ENCODE peak calls at places on chromosomes 6 and 20, in four cellular contexts. V is ovary, T is mesendoderm, Y is colonic mucosa. X is an unnamed sample.
A peak's percentile ranks its signal among the peaks of the same experiment; 100 is the strongest.

GRCh38 chr6:153131037-153131981 is at the start of gene RGS17:
- DNase-seq in V (peak; percentile 75), T (peak; percentile 87), Y (peak; percentile 34), X (peak; percentile 81)

GRCh38 chr6:41199427-41200246 is 1.3 kb downstream of the TREML2 start:
- DNase-seq in V (no peak), T (no peak), Y (no peak), X (no peak)

GRCh38 chr6:169205176-169206160 is 48.2 kb downstream of the THBS2 start:
- DNase-seq in V (peak; percentile 60), T (no peak), Y (no peak), X (no peak)

GRCh38 chr6:157172088-157172768 is 151.1 kb downstream of the TMEM242 start:
- DNase-seq in V (no peak), T (no peak), Y (no peak), X (no peak)

GRCh38 chr20:11180186-11180585 is 506.4 kb upstream of the JAG1 start:
- DNase-seq in V (no peak), T (no peak), Y (no peak), X (no peak)

GRCh38 chr20:60446273-60447111 is 488.3 kb downstream of the CDH26 start:
- DNase-seq in V (no peak), T (no peak), Y (no peak), X (no peak)

GRCh38 chr6:113094781-113095180 is 747.7 kb downstream of the RFPL4B start:
- DNase-seq in V (no peak), T (no peak), Y (no peak), X (peak; percentile 85)

GRCh38 chr6:151681426-151682059 is 125.9 kb upstream of the ESR1 start:
- DNase-seq in V (peak; percentile 44), T (no peak), Y (no peak), X (peak; percentile 26)

GRCh38 chr6:7542878-7543394 is 1.5 kb downstream of the DSP start:
- DNase-seq in V (peak; percentile 31), T (peak; percentile 90), Y (peak; percentile 89), X (peak; percentile 57)

GRCh38 chr20:63052571-63053429 is 46.0 kb upstream of the BHLHE23 start:
- DNase-seq in V (no peak), T (no peak), Y (no peak), X (no peak)

GRCh38 chr6:105949939-105950582 is 136.1 kb upstream of the PRDM1 start:
- DNase-seq in V (no peak), T (peak; percentile 81), Y (no peak), X (peak; percentile 15)

GRCh38 chr6:139230421-139230840 is 61.4 kb downstream of the TXLNB start:
- DNase-seq in V (no peak), T (peak; percentile 67), Y (no peak), X (peak; percentile 70)

GRCh38 chr6:38955876-38956275 is 92.7 kb upstream of the GLP1R start:
- DNase-seq in V (no peak), T (no peak), Y (no peak), X (no peak)

GRCh38 chr6:135347887-135348286 is 149.7 kb downstream of the AHI1 start:
- DNase-seq in V (no peak), T (peak; percentile 52), Y (no peak), X (no peak)

GRCh38 chr6:82957171-82957894 is 108.3 kb downstream of the UBE3D start:
- DNase-seq in V (no peak), T (peak; percentile 52), Y (no peak), X (no peak)

GRCh38 chr6:149852180-149852579 is 12.0 kb downstream of the LRP11 start:
- DNase-seq in V (no peak), T (peak; percentile 46), Y (no peak), X (peak; percentile 74)

GRCh38 chr6:149750136-149750609 is 632 bp downstream of the PCMT1 start:
- DNase-seq in V (no peak), T (peak; percentile 95), Y (peak; percentile 69), X (peak; percentile 60)

GRCh38 chr6:146876271-146877151 is 277.7 kb downstream of the ADGB start:
- DNase-seq in V (no peak), T (peak; percentile 94), Y (no peak), X (no peak)

GRCh38 chr6:15444881-15445280 is 199.0 kb downstream of the JARID2 start:
- DNase-seq in V (no peak), T (peak; percentile 58), Y (no peak), X (no peak)

GRCh38 chr6:47655719-47656595 is 42.4 kb upstream of the ADGRF4 start:
- DNase-seq in V (no peak), T (peak; percentile 99), Y (peak; percentile 75), X (no peak)

GRCh38 chr6:165487347-165487746 is 175.7 kb downstream of the PDE10A start:
- DNase-seq in V (no peak), T (no peak), Y (no peak), X (peak; percentile 53)

GRCh38 chr6:99132026-99132425 is 184.3 kb upstream of the FBXL4 start:
- DNase-seq in V (no peak), T (no peak), Y (no peak), X (no peak)

GRCh38 chr6:97594834-97595233 is 311.8 kb upstream of the MMS22L start:
- DNase-seq in V (no peak), T (no peak), Y (no peak), X (peak; percentile 76)

GRCh38 chr6:4472953-4473642 is 303.1 kb upstream of the CDYL start:
- DNase-seq in V (no peak), T (no peak), Y (no peak), X (no peak)

GRCh38 chr6:157961116-157961515 is 20.5 kb upstream of the SYNJ2 start:
- DNase-seq in V (no peak), T (no peak), Y (no peak), X (no peak)

GRCh38 chr6:15520616-15521203 is 142.1 kb downstream of the DTNBP1 start:
- DNase-seq in V (no peak), T (no peak), Y (no peak), X (no peak)

GRCh38 chr20:2838170-2838797 is 2.2 kb downstream of the PCED1A start:
- DNase-seq in V (peak; percentile 21), T (no peak), Y (no peak), X (no peak)

GRCh38 chr6:56040875-56041274 is 165.5 kb upstream of the BMP5 start:
- DNase-seq in V (no peak), T (no peak), Y (no peak), X (peak; percentile 84)

GRCh38 chr6:125357515-125358256 is 55.9 kb upstream of the HDDC2 start:
- DNase-seq in V (no peak), T (no peak), Y (no peak), X (peak; percentile 75)

GRCh38 chr6:139337830-139338229 is 36.6 kb downstream of the CITED2 start:
- DNase-seq in V (no peak), T (no peak), Y (no peak), X (no peak)

GRCh38 chr6:42226251-42227143 is 8.8 kb upstream of the MRPS10 start:
- DNase-seq in V (no peak), T (peak; percentile 93), Y (peak; percentile 84), X (peak; percentile 53)

GRCh38 chr6:56938634-56939294 is 16.1 kb upstream of the BEND6 start:
- DNase-seq in V (no peak), T (peak; percentile 36), Y (no peak), X (peak; percentile 89)

GRCh38 chr20:10696650-10697049 is 22.9 kb upstream of the JAG1 start:
- DNase-seq in V (no peak), T (peak; percentile 73), Y (no peak), X (no peak)

GRCh38 chr6:27814665-27815424 is 97.4 kb downstream of the OR2B2 start:
- DNase-seq in V (peak; percentile 60), T (peak; percentile 99), Y (peak; percentile 85), X (peak; percentile 98)

GRCh38 chr20:20820104-20820503 is 107.7 kb upstream of the RALGAPA2 start:
- DNase-seq in V (no peak), T (peak; percentile 81), Y (no peak), X (peak; percentile 7)

GRCh38 chr6:19837511-19838441 is 606 bp downstream of the ID4 start:
- DNase-seq in V (peak; percentile 67), T (peak; percentile 66), Y (peak; percentile 20), X (peak; percentile 46)

GRCh38 chr20:3933126-3933684 is 44.0 kb downstream of the PANK2 start:
- DNase-seq in V (no peak), T (no peak), Y (no peak), X (no peak)

GRCh38 chr20:3931664-3932063 is 42.5 kb downstream of the PANK2 start:
- DNase-seq in V (no peak), T (no peak), Y (no peak), X (no peak)

GRCh38 chr20:3930265-3931206 is 41.3 kb downstream of the PANK2 start:
- DNase-seq in V (no peak), T (no peak), Y (no peak), X (no peak)

GRCh38 chr20:3934628-3935027 is 45.4 kb downstream of the PANK2 start:
- DNase-seq in V (no peak), T (no peak), Y (no peak), X (no peak)

GRCh38 chr20:3932277-3933073 is 43.3 kb downstream of the PANK2 start:
- DNase-seq in V (no peak), T (no peak), Y (no peak), X (peak; percentile 63)
- H3K4me3 ChIP-seq in V (peak overlapping the region; percentile 47), T (no peak overlapping the region), Y (peak overlapping the region; percentile 22), X (peak overlapping the region; percentile 41)

GRCh38 chr6:142932788-142933362 is 12.1 kb downstream of the HIVEP2 start:
- DNase-seq in V (no peak), T (no peak), Y (no peak), X (no peak)

GRCh38 chr6:142935553-142936517 is 9.1 kb downstream of the HIVEP2 start:
- DNase-seq in V (no peak), T (no peak), Y (no peak), X (no peak)

GRCh38 chr6:142934190-142934589 is 10.8 kb downstream of the HIVEP2 start:
- DNase-seq in V (no peak), T (no peak), Y (no peak), X (no peak)

GRCh38 chr6:142934599-142934998 is 10.4 kb downstream of the HIVEP2 start:
- DNase-seq in V (no peak), T (no peak), Y (no peak), X (no peak)

GRCh38 chr6:142933701-142934100 is 11.3 kb downstream of the HIVEP2 start:
- DNase-seq in V (no peak), T (no peak), Y (no peak), X (no peak)
- H3K4me3 ChIP-seq in V (no peak overlapping the region), T (no peak overlapping the region), Y (no peak overlapping the region), X (no peak overlapping the region)

GRCh38 chr20:35433337-35433736 is 4.7 kb downstream of the GDF5 start:
- DNase-seq in V (no peak), T (no peak), Y (no peak), X (no peak)

GRCh38 chr20:35436175-35436568 is 1.9 kb downstream of the GDF5 start:
- DNase-seq in V (no peak), T (no peak), Y (no peak), X (no peak)

GRCh38 chr20:35434085-35435005 is 3.7 kb downstream of the GDF5 start:
- DNase-seq in V (peak; percentile 75), T (no peak), Y (no peak), X (no peak)

GRCh38 chr20:35432430-35432735 is 5.6 kb downstream of the GDF5 start:
- DNase-seq in V (no peak), T (no peak), Y (no peak), X (no peak)

DNA sequence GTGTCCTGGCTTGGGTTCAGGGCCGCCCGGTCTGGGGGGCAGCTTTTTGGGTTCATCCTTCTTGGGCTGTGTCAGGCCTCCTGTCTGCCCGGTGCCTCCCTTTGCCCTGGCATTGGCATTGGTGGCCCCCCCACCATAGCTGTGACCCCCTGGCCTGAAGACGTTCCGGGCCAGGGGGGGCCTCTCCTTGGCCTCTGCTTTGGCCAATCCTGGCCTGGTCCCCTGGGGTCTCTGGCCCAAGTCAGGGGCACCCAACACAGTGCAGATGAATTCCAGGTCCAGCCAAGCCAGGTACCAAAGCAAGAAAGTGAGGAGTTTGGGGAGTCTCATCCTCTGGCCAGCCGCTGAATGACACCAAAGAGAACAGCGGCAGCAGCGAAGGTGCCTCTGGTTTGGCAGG is 429 bp downstream of the GDF5 start:
- DNase-seq in V (no peak), T (no peak), Y (no peak), X (no peak)
- H3K4me3 ChIP-seq in V (no peak overlapping the region), T (no peak overlapping the region), Y (no peak overlapping the region), X (peak overlapping the region; percentile 38)

GRCh38 chr6:8940356-8940755 is 505.0 kb upstream of the SLC35B3 start:
- DNase-seq in V (no peak), T (no peak), Y (no peak), X (peak; percentile 10)
- H3K4me3 ChIP-seq in V (no peak overlapping the region), T (no peak overlapping the region), Y (no peak overlapping the region), X (no peak overlapping the region)

X was measured in choroid plexus epithelial cell.